ENCODE peak calls at places on chromosomes 7 and 10, in five cellular contexts. R is mesenchymal stem cell, K is neuronal stem cell, B is IMR-90, P is mesendoderm. D is an unnamed sample.

GRCh38 chr7:40551685-40552576 is 417.1 kb downstream of the SUGCT start:
- DNase-seq in K (no peak), P (peak), B (peak), R (peak), D (no peak)

GRCh38 chr10:126240483-126240882 is 147.8 kb downstream of the ADAM12 start:
- DNase-seq in R (peak), P (no peak), B (no peak), K (no peak), D (no peak)

GRCh38 chr7:882336-883028 is 6.1 kb downstream of the GET4 start:
- DNase-seq in P (no peak), R (no peak), K (no peak), B (no peak), D (no peak)

GRCh38 chr10:33005322-33006282 is 47.6 kb upstream of the ITGB1 start:
- DNase-seq in K (peak), P (peak), R (peak), B (peak), D (peak)

GRCh38 chr10:92897916-92898315 is 49.6 kb downstream of the EXOC6 start:
- DNase-seq in R (no peak), K (no peak), P (no peak), B (no peak), D (no peak)

GRCh38 chr10:86690231-86690630 is 21.9 kb downstream of the LDB3 start:
- DNase-seq in R (no peak), K (no peak), B (no peak), P (no peak), D (no peak)

GRCh38 chr7:38323156-38323555 is 49.7 kb upstream of the TARP start:
- DNase-seq in K (no peak), B (no peak), R (no peak), P (no peak), D (no peak)

GRCh38 chr10:7475046-7475860 is 64.4 kb upstream of the SFMBT2 start:
- DNase-seq in P (peak), B (no peak), K (peak), R (no peak), D (peak)

GRCh38 chr7:106460792-106461254 is 176.0 kb upstream of the NAMPT start:
- DNase-seq in K (no peak), P (peak), B (no peak), R (no peak), D (no peak)

GRCh38 chr7:24942226-24942625 is 37.8 kb downstream of the OSBPL3 start:
- DNase-seq in R (no peak), P (peak), B (no peak), K (no peak), D (no peak)

GRCh38 chr10:120336910-120337540 is 120.0 kb upstream of the PLPP4 start:
- DNase-seq in P (peak), B (peak), R (peak), K (peak), D (peak)

DNA sequence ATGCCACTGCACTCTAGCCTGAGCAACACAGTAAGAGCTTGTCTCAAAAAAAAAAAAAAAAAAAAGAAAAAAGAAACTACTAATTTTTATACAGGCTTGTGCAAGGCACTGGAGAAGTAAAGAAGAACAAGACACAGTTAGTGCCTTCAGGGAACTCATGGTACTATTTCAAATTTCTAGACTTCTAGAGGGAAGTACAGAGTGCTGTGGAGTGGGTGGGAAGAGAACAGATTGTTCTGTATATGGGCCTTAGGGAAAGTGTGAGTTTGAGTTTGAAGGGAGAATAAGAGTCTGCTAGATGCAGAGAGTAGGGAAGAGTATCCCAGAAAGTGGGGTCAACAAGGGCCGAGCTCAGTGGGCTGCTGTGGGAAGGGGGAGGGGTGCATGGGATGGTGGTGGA is 234.9 kb downstream of the PHTF2 start:
- DNase-seq in P (no peak), K (no peak), B (no peak), R (no peak), D (no peak)
- H3K23ac ChIP-seq in P (no peak), K (no peak), B (no peak), R (no peak), D (no peak)

GRCh38 chr7:133167300-133167699 is 85.4 kb upstream of the CHCHD3 start:
- DNase-seq in R (no peak), P (peak), K (no peak), B (no peak), D (no peak)
- H3K23ac ChIP-seq in R (no peak), P (no peak), K (no peak), B (no peak), D (no peak)

DNA sequence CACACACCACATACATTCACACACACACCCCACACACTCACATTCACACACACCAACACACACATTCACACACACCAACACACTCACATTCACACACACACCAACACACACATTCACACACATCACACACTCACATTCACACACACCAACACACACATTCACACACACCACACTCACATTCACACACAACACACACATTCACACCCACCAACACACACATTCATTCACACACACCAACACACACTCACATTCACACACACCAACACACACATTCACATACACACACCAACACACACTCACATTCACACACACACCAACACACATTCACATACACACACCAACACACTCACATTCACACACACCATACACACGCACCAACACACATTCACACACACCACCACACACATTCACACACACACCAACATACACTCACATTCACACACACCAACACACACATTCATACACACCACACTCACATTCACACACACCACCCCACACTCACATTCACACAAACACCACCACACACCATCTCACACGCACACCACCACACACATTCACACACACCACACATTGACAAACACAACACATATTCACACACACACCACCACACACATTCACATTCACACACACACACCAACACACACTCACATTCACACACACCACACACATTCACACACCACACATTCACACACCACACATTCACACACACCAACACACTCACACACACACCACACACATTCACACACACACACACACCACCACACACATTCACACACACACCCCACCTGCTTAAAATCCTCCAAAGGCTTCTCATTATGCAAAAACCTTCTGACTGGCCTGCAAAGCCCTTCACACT is 9.0 kb downstream of the TAS2R40 start:
- DNase-seq in R (no peak), B (no peak), K (no peak), P (no peak), D (no peak)
- H3K23ac ChIP-seq in R (no peak), B (no peak), K (peak), P (no peak), D (no peak)

GRCh38 chr10:106908225-106908624 is 256.3 kb downstream of the SORCS1 start:
- DNase-seq in R (no peak), B (no peak), P (no peak), K (no peak), D (no peak)

GRCh38 chr10:106910666-106911065 is 253.8 kb downstream of the SORCS1 start:
- DNase-seq in K (no peak), P (no peak), R (no peak), B (no peak), D (no peak)

GRCh38 chr10:106917452-106918055 is 247.0 kb downstream of the SORCS1 start:
- DNase-seq in K (no peak), B (no peak), R (no peak), P (no peak), D (no peak)

DNA sequence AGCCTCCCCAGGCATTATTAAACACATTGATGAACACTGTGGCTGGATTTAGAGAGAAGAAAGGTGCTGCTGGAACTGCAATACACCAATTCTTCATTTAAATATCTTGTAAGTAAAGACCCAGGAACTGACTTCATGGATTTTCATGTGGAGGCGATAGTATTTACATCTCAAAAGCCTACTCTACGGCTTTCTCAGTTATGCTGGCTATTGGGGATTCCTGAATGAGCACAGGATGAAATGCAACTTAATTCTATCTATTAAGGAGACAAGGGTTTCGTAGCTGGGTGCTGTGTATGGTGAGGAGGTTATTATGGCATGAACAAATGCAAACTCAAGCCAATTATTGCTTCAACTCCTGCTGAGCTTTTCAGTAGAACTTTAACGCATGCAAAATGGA is 251.2 kb downstream of the SORCS1 start:
- DNase-seq in K (no peak), P (no peak), R (no peak), B (no peak), D (no peak)
- H3K23ac ChIP-seq in K (no peak), P (no peak), R (no peak), B (no peak), D (no peak)

GRCh38 chr10:21173964-21174669 is 277.0 kb upstream of the NEBL start:
- DNase-seq in P (peak), K (peak), B (no peak), R (peak), D (peak)

GRCh38 chr10:21173433-21173963 is 276.4 kb upstream of the NEBL start:
- DNase-seq in R (no peak), K (peak), B (no peak), P (peak), D (peak)

GRCh38 chr10:21174670-21175495 is 277.8 kb upstream of the NEBL start:
- DNase-seq in P (peak), B (no peak), K (peak), R (peak), D (peak)

GRCh38 chr10:21175797-21176196 is 278.7 kb upstream of the NEBL start:
- DNase-seq in K (no peak), B (no peak), P (no peak), R (no peak), D (no peak)

DNA sequence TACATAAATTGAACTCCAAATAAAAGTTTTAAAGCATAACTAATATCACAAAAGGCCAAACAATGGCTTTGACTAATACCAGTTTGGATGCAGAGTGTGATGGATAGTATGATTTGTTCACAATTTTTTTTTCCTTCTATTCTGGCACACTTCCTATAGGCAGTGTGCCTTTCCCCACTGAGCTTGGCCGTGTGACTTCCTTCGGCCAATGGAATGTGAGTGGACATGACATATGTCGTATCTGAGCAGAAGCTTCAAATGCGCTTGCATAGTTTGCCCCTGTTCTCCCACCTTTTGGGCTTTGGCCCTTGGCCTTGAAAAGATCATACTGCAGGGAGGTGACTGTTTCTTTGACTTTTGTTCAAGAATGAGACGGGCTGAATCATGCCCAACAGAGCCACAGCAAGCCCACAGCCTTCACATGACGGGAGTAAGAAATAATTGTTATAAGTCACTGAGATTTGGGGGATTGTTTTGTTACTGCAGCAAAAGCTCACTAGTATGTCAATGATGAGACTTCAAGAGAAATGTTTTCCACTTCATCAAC is 279.9 kb upstream of the NEBL start:
- DNase-seq in K (no peak), B (no peak), R (no peak), P (no peak), D (no peak)
- H3K23ac ChIP-seq in K (no peak), B (no peak), R (no peak), P (no peak), D (no peak)

DNA sequence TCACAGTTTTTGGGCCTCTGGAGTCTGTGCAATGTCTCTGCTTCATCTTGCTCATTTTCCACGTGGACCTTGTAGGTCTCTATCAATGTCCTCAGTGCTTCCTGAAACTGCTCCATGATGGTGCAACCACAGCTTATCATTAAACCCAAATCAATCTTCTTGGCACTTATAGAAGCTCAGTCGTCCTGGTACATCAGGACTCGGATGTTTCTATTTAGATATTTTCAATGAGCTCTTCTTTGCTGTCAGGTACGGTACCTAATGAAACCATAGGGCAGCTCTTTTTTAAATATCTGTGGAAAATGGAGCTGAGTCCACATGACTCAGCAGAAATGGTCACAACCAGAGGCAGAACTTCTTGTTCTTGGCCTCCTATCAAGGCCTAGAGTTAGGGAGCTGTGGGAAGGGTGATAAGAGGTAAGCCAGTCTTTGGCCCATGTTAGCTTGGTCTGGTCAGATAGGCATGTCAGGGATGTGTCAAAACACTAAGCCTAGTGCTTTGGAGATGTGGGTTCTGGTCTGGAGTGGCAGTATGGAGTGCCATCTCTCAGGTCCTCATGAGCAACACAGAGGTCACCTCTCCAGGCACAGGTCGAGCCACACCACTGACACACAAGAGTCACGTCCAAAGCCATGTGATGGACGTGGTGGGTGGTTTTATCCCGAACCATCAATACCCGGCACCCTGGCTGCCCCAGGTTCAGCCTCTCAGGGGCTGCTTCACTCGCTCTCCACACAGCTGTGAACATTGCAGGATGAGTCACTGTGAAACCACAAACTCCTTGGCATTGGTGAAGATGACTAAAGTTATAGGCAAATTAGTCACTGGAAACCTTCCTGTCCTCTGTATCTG is 87.0 kb downstream of the TBXAS1 start:
- DNase-seq in R (peak), B (peak), P (peak), K (no peak), D (no peak)
- H3K23ac ChIP-seq in R (no peak), B (peak), P (no peak), K (no peak), D (no peak)

D was measured in H9.